ENCODE peak calls at places on chromosome 17, in ten cellular contexts. E is left lung; Y is progenitor cell of endocrine pancreas; M is kidney; X is astrocyte of the cerebellum; B is ascending aorta; K is Calu3; S is OCI-LY7; T is foreskin fibroblast; Q is CD4-positive, alpha-beta T cell. C is an unnamed sample.

GRCh38 chr17:54013117-54013516 is 190.4 kb downstream of the KIF2B start:
- DNase-seq in E (no peak), Y (no peak), M (no peak), X (no peak), B (no peak), K (no peak), S (no peak), T (no peak), Q (no peak), C (no peak)

GRCh38 chr17:41678411-41678906 is 10.2 kb upstream of the EIF1 start:
- DNase-seq in E (no peak), Y (no peak), M (peak), X (no peak), B (no peak), K (peak), S (no peak), T (no peak), Q (no peak), C (no peak)

GRCh38 chr17:3669548-3669947 is 936 bp downstream of the EMC6 start:
- DNase-seq in E (no peak), Y (no peak), M (no peak), X (no peak), B (no peak), K (no peak), S (no peak), T (no peak), Q (no peak), C (no peak)

GRCh38 chr17:71764507-71764906 is 356.3 kb upstream of the SOX9 start:
- DNase-seq in E (no peak), Y (peak), M (no peak), X (no peak), B (no peak), K (peak), S (peak), T (no peak), Q (no peak), C (no peak)

GRCh38 chr17:45956090-45956489 is 43.0 kb upstream of the STH start:
- DNase-seq in E (no peak), Y (no peak), M (no peak), X (no peak), B (no peak), K (no peak), S (no peak), T (no peak), Q (no peak), C (no peak)

GRCh38 chr17:16247589-16247984 is 30.6 kb downstream of the PIGL start:
- DNase-seq in E (no peak), Y (no peak), M (no peak), X (no peak), B (no peak), K (no peak), S (no peak), T (no peak), Q (no peak), C (no peak)

GRCh38 chr17:35849469-35850348 is 19.0 kb downstream of the HEATR9 start:
- DNase-seq in E (no peak), Y (peak), M (no peak), X (peak), B (no peak), K (peak), S (peak), T (peak), Q (no peak), C (peak)

GRCh38 chr17:30323895-30324319 is 9.9 kb downstream of the TMIGD1 start:
- DNase-seq in E (peak), Y (no peak), M (no peak), X (peak), B (no peak), K (peak), S (peak), T (peak), Q (peak), C (no peak)

GRCh38 chr17:32555611-32556310 is 69.0 kb downstream of the CDK5R1 start:
- DNase-seq in E (no peak), Y (no peak), M (no peak), X (no peak), B (no peak), K (no peak), S (no peak), T (no peak), Q (no peak), C (no peak)

GRCh38 chr17:67260051-67260987 is 15.3 kb upstream of the HELZ start:
- DNase-seq in E (peak), Y (no peak), M (no peak), X (peak), B (peak), K (peak), S (no peak), T (peak), Q (no peak), C (no peak)

GRCh38 chr17:34633351-34633750 is 54.0 kb downstream of the TMEM132E start:
- DNase-seq in E (no peak), Y (no peak), M (peak), X (no peak), B (no peak), K (peak), S (no peak), T (no peak), Q (no peak), C (no peak)

GRCh38 chr17:38898291-38898679 is 27.1 kb upstream of the LASP1NB start:
- DNase-seq in E (no peak), Y (no peak), M (no peak), X (no peak), B (no peak), K (no peak), S (peak), T (no peak), Q (no peak), C (no peak)

GRCh38 chr17:35991075-35991474 is 4.5 kb upstream of the CCL14 start:
- DNase-seq in E (no peak), Y (no peak), M (no peak), X (no peak), B (no peak), K (no peak), S (no peak), T (no peak), Q (no peak), C (no peak)

GRCh38 chr17:63001689-63002394 is 35.8 kb downstream of the TANC2 start:
- DNase-seq in E (no peak), Y (no peak), M (no peak), X (no peak), B (no peak), K (no peak), S (no peak), T (no peak), Q (no peak), C (no peak)

GRCh38 chr17:64679710-64680216 is 17.7 kb upstream of the SMURF2 start:
- DNase-seq in E (no peak), Y (no peak), M (no peak), X (peak), B (peak), K (no peak), S (no peak), T (peak), Q (no peak), C (no peak)

GRCh38 chr17:4945176-4945943 is 3.0 kb downstream of the PFN1 start:
- DNase-seq in E (peak), Y (no peak), M (peak), X (peak), B (peak), K (peak), S (peak), T (peak), Q (peak), C (no peak)

GRCh38 chr17:72913315-72913714 is 179.2 kb downstream of the SLC39A11 start:
- DNase-seq in E (no peak), Y (no peak), M (no peak), X (no peak), B (no peak), K (no peak), S (no peak), T (no peak), Q (no peak), C (no peak)

GRCh38 chr17:17537311-17538099 is 41.3 kb upstream of the RASD1 start:
- DNase-seq in E (no peak), Y (no peak), M (no peak), X (no peak), B (no peak), K (no peak), S (no peak), T (no peak), Q (no peak), C (no peak)

GRCh38 chr17:15981208-15981607 is 18.3 kb downstream of the ZSWIM7 start:
- DNase-seq in E (no peak), Y (no peak), M (no peak), X (no peak), B (no peak), K (no peak), S (peak), T (no peak), Q (no peak), C (no peak)

GRCh38 chr17:66306413-66306812 is 4.0 kb downstream of the PRKCA start:
- DNase-seq in E (no peak), Y (no peak), M (no peak), X (no peak), B (no peak), K (no peak), S (no peak), T (peak), Q (no peak), C (no peak)

GRCh38 chr17:47231334-47231733 is 22.2 kb downstream of the MYL4 start:
- DNase-seq in E (no peak), Y (no peak), M (no peak), X (no peak), B (no peak), K (no peak), S (peak), T (no peak), Q (no peak), C (no peak)

GRCh38 chr17:50027639-50028206 is 28.2 kb upstream of the ITGA3 start:
- DNase-seq in E (peak), Y (no peak), M (peak), X (peak), B (peak), K (peak), S (no peak), T (peak), Q (no peak), C (no peak)

DNA sequence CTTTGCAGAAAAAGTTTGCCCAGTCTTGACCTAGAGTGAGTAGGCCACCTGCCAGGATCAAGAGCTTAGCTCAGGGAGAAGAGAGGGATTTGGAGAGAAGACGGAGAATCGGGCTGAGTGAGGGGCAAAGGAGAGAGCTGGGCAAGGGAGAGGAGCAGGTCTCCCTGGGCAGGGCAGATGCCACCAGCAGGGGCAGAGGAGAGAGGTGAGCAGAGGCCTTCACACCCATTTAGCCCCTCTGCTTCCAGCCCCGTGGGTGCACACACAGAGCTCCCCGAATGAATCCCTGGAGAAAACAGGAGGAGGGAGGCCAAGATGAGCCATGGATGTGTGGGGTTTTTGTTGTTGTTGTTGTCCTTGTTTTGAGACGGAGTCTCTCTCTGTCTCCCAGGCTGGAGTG is 29.2 kb downstream of the TBX4 start:
- DNase-seq in E (no peak), Y (no peak), M (peak), X (no peak), B (no peak), K (no peak), S (no peak), T (no peak), Q (no peak), C (no peak)
- TF ChIP-seq CTCF in E (no peak), Y (no peak), M (no peak), X (no peak), B (no peak), K (no peak), S (no peak), T (no peak), Q (no peak), C (no peak)

GRCh38 chr17:28842282-28843012 is at the start of gene FAM222B:
- DNase-seq in E (peak), Y (peak), M (peak), X (peak), B (peak), K (peak), S (peak), T (peak), Q (peak), C (peak)
- TF ChIP-seq CTCF in E (no peak), Y (no peak), M (no peak), X (no peak), B (peak), K (no peak), S (no peak), T (no peak), Q (no peak), C (no peak)

DNA sequence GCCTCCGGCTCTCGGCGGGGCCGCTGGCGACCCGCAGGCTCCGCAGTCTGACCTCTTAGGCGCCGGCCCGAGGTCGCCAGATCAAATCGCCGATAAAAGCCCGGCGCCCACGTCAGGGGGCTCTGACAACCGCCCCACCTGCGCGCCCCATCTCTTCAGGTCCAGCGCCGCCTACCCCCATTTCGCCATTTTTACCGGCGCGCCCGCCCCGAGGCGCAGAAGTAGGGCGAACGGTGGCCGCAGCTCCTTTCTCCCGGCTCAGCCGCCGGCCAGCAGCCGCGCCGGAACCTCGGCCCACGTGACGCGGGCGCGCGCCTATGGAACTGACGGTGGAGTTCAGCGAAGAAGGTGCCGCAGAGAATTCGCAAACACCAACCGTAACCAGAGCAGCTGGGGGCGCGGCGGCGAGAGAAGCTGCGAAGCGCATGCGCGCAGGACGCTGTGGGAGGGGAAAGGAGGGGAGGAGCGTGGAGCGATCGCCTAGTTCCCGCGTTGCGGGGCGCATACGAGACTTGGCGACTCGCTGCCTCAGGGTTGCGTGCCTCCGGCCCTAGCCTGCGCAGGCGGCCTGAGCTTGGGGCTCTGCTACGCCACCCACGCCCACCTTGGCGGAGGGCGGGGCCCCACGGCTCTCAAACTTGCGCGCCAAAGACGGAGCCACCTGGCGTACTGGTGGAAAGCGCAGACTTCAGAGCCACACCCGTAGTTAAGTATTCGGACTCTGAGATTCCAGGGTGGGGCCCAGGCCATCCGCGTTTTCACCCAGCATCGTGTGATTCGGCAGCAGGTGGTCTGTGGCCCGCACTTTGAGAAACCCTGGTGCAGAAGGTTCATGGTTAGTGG is at the start of gene TRIM37:
- DNase-seq in E (peak), Y (peak), M (peak), X (peak), B (peak), K (peak), S (peak), T (peak), Q (peak), C (peak)
- TF ChIP-seq CTCF in E (no peak), Y (peak), M (no peak), X (no peak), B (no peak), K (no peak), S (peak), T (no peak), Q (no peak), C (no peak)

GRCh38 chr17:81553616-81554181 is 1.5 kb upstream of the FAAP100 start:
- DNase-seq in E (no peak), Y (no peak), M (peak), X (peak), B (no peak), K (peak), S (no peak), T (peak), Q (no peak), C (no peak)
- TF ChIP-seq CTCF in E (no peak), Y (no peak), M (no peak), X (no peak), B (no peak), K (no peak), S (no peak), T (no peak), Q (no peak), C (no peak)

DNA sequence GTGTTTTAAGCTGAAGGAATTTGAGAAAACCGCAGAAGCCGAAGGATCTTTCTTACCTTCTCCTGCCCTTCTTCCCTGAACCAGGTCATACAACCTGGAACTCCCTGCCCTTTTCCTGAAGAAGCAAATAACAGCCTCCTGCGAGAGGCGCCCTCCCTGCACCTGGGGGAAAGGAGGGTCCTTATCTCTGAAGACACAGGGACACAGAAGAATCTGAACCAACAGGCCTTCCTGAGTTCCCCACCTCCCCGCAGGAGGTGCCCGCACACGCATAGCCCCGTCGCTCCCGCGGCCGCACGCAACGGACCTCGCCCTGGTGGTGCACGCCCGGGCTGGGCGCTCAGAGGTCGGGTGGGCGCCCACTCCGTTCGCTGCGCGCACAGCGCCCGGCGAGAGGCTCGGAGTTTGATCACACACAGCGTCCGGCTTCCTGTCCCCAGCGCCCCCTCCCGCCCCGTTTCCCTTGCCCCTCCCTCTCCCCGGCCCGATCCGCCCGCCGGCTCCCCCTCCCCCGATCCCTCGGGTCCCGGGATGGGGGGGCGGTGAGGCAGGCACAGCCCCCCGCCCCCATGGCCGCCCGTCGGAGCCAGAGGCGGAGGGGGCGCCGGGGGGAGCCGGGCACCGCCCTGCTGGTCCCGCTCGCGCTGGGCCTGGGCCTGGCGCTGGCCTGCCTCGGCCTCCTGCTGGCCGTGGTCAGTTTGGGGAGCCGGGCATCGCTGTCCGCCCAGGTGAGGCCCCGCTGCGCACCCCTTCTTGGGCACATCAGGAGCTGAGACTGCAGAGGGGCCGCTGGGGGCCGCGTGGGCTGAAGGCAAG is at the start of gene TNFSF12:
- DNase-seq in E (peak), Y (no peak), M (peak), X (no peak), B (peak), K (peak), S (no peak), T (peak), Q (peak), C (no peak)
- TF ChIP-seq CTCF in E (peak), Y (peak), M (peak), X (peak), B (peak), K (peak), S (no peak), T (peak), Q (no peak), C (no peak)

GRCh38 chr17:57125406-57125805 is 40.4 kb downstream of the AKAP1 start:
- DNase-seq in E (no peak), Y (no peak), M (no peak), X (no peak), B (no peak), K (no peak), S (no peak), T (no peak), Q (no peak), C (no peak)
- TF ChIP-seq CTCF in E (no peak), Y (no peak), M (no peak), X (peak), B (no peak), K (no peak), S (no peak), T (no peak), Q (no peak), C (no peak)

C was measured in mesothelial cell of epicardium.